ENCODE peak calls at places on chromosomes 1 and 21, in eight cellular contexts. Z, M, R, Y, W, O, I and N are unnamed samples. For H3K36me3 and H3K4me1, the result is how much of the 10 kb centered on the place peaks cover.

GRCh38 chr1:22428672-22429071 is 23.0 kb upstream of the ZBTB40 start:
- DNase-seq in Z (no peak), M (no peak), R (no peak), Y (no peak), W (peak), O (no peak), I (no peak), N (no peak)

GRCh38 chr1:195012995-195013394 is 1595.2 kb downstream of the KCNT2 start:
- DNase-seq in Z (no peak), M (no peak), R (no peak), Y (no peak), W (no peak), O (no peak), I (no peak), N (no peak)

GRCh38 chr1:22723151-22723550 is 12.5 kb downstream of the EPHB2 start:
- DNase-seq in Z (no peak), M (no peak), R (no peak), Y (no peak), W (no peak), O (no peak), I (no peak), N (no peak)

GRCh38 chr1:12597792-12598191 is 20.2 kb downstream of the DHRS3 start:
- DNase-seq in Z (peak), M (peak), R (no peak), Y (peak), W (no peak), O (no peak), I (peak), N (peak)

GRCh38 chr1:187244623-187245022 is 415.9 kb downstream of the PLA2G4A start:
- DNase-seq in Z (no peak), M (no peak), R (peak), Y (no peak), W (peak), O (no peak), I (peak), N (no peak)

GRCh38 chr1:209672705-209673630 is 2.2 kb upstream of the G0S2 start:
- DNase-seq in Z (no peak), M (no peak), R (no peak), Y (no peak), W (no peak), O (no peak), I (peak), N (no peak)

GRCh38 chr1:95384570-95384969 is 150.6 kb downstream of the RWDD3 start:
- DNase-seq in Z (no peak), M (no peak), R (no peak), Y (no peak), W (peak), O (no peak), I (no peak), N (peak)

GRCh38 chr1:234533975-234534876 is 55.2 kb upstream of the TARBP1 start:
- DNase-seq in Z (peak), M (peak), R (peak), Y (peak), W (peak), O (peak), I (peak), N (peak)

GRCh38 chr1:75861831-75862230 is 65.1 kb downstream of the MSH4 start:
- DNase-seq in Z (no peak), M (no peak), R (no peak), Y (no peak), W (no peak), O (no peak), I (no peak), N (no peak)

GRCh38 chr1:234598974-234599616 is 10.9 kb downstream of the IRF2BP2 start:
- DNase-seq in Z (peak), M (no peak), R (no peak), Y (no peak), W (no peak), O (no peak), I (peak), N (no peak)

GRCh38 chr1:180971273-180971997 is 51.2 kb downstream of the STX6 start:
- DNase-seq in Z (no peak), M (no peak), R (no peak), Y (no peak), W (no peak), O (no peak), I (no peak), N (no peak)

GRCh38 chr1:215845224-215845902 is 278.3 kb downstream of the KCTD3 start:
- DNase-seq in Z (no peak), M (no peak), R (no peak), Y (no peak), W (no peak), O (no peak), I (no peak), N (no peak)

GRCh38 chr21:25836396-25836795 is 101.6 kb downstream of the GABPA start:
- DNase-seq in Z (no peak), M (no peak), R (no peak), Y (no peak), W (no peak), O (no peak), I (no peak), N (no peak)

GRCh38 chr1:37691497-37692077 is 729 bp upstream of the CDCA8 start:
- DNase-seq in Z (peak), M (peak), R (peak), Y (peak), W (peak), O (no peak), I (peak), N (peak)

GRCh38 chr21:28818663-28819278 is 173.9 kb downstream of the LTN1 start:
- DNase-seq in Z (no peak), M (no peak), R (no peak), Y (no peak), W (no peak), O (no peak), I (no peak), N (no peak)

GRCh38 chr21:32048353-32048752 is 175.5 kb downstream of the HUNK start:
- DNase-seq in Z (no peak), M (no peak), R (no peak), Y (no peak), W (no peak), O (no peak), I (no peak), N (no peak)

GRCh38 chr1:169859001-169859400 is 34.7 kb downstream of the SCYL3 start:
- DNase-seq in Z (no peak), M (no peak), R (no peak), Y (no peak), W (no peak), O (no peak), I (no peak), N (no peak)
- H3K36me3 ChIP-seq in Z (half or more), M (half or more), R (under half), Y (under half), W (under half), O (under half), I (under half), N (half or more)

DNA sequence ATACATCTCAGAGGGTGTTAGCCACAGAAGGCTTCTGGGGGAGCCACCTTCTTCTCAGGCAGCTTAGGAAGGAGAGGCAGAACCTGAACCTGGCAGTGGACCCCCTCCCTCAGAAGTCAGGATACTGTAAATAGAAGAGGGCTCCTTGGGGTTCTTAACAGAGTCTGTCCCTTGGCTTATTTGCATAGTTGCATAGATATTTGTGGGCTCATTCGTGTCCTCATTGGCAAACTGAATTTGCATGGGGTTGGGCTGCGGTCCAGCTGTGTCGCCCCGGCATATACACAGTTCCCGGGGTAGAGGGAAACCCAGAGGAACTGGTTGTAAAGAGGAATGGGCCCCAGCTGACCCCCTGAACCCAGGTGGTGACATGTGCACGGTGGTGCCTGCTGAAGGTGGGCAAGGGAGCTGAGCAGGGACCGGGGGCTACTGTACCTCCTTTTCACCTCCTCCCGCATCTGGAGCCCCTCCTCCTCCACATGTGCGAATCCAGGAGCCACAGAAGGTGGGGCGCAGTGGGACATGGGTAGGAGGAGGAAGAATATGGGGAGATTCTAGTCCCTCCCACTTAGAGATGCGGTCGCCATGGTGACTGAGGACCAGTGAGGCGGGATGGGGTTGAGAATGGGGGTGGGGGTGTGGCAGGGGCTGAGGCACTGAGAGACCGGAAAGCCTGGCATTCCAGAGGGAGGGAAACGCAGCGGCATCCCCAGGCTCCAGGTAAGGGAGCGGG is 3.8 kb upstream of the SEMA4A start:
- DNase-seq in Z (no peak), M (peak), R (no peak), Y (no peak), W (no peak), O (no peak), I (no peak), N (no peak)
- H3K4me1 ChIP-seq in Z (half or more), M (half or more), R (under half), Y (under half), W (under half), O (under half), I (under half), N (under half)

GRCh38 chr21:42855937-42856335 is 23.4 kb downstream of the WDR4 start:
- DNase-seq in Z (no peak), M (no peak), R (no peak), Y (no peak), W (no peak), O (no peak), I (no peak), N (no peak)

GRCh38 chr21:42855143-42855936 is 24.0 kb downstream of the WDR4 start:
- DNase-seq in Z (no peak), M (no peak), R (no peak), Y (no peak), W (no peak), O (no peak), I (no peak), N (no peak)

GRCh38 chr21:42858185-42858847 is 21.0 kb downstream of the WDR4 start:
- DNase-seq in Z (no peak), M (no peak), R (peak), Y (no peak), W (no peak), O (no peak), I (no peak), N (no peak)

GRCh38 chr21:42858957-42859890 is 20.1 kb downstream of the WDR4 start:
- DNase-seq in Z (no peak), M (no peak), R (no peak), Y (no peak), W (no peak), O (no peak), I (no peak), N (no peak)

GRCh38 chr21:42857216-42857615 is 22.1 kb downstream of the WDR4 start:
- DNase-seq in Z (no peak), M (no peak), R (no peak), Y (no peak), W (no peak), O (no peak), I (no peak), N (no peak)
- H3K36me3 ChIP-seq in Z (half or more), M (half or more), R (under half), Y (under half), W (under half), O (half or more), I (under half), N (half or more)

GRCh38 chr1:112699425-112700144 is 7.3 kb downstream of the RHOC start:
- DNase-seq in Z (peak), M (peak), R (no peak), Y (no peak), W (no peak), O (no peak), I (no peak), N (no peak)
- H3K4me1 ChIP-seq in Z (half or more), M (half or more), R (under half), Y (under half), W (half or more), O (half or more), I (under half), N (half or more)

GRCh38 chr21:46212721-46213484 is 15.7 kb downstream of the LSS start:
- DNase-seq in Z (no peak), M (peak), R (peak), Y (no peak), W (no peak), O (no peak), I (peak), N (no peak)
- H3K36me3 ChIP-seq in Z (half or more), M (under half), R (under half), Y (under half), W (under half), O (half or more), I (under half), N (half or more)

GRCh38 chr1:87203890-87204289 is 124.8 kb upstream of the LMO4 start:
- DNase-seq in Z (no peak), M (no peak), R (no peak), Y (peak), W (no peak), O (no peak), I (no peak), N (no peak)
- H3K4me1 ChIP-seq in Z (under half), M (under half), R (under half), Y (under half), W (under half), O (under half), I (under half), N (under half)

DNA sequence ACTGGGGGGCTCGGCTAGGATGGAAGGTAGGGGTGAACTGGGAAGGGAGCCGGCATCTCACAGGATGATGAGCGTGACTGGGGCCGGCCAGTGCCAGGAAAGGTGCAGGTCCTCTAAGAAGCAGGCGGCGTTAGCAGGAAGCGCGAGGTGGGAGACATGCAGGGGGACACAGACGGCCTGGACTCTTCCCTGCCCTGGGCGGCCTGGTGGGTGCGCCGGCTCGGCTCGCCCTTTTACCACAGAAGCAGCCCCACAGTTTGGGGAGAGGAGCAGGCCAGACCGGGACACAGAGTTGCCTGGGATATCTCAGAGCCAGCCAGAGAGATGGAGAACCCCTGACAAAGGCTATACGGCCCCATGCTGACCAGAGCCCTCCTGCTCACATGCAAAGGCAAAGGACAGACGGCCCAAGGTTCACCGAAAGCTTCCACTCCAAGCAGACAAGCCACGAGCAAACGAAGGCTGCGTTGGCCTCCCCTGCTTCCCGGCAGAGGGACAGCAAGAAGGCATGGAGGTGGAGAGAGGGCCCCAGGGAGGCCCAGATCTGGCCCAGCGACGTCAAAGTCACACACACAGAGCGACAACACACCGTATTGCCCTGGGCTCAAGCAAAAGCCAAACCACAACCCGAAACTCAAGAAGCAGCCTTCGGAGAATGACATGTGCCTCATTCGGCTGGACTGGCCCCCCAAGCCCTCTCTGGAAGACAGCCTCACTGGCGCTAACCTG is 14.9 kb upstream of the ALDH4A1 start:
- DNase-seq in Z (no peak), M (no peak), R (no peak), Y (no peak), W (no peak), O (no peak), I (no peak), N (no peak)
- H3K36me3 ChIP-seq in Z (under half), M (under half), R (under half), Y (under half), W (under half), O (under half), I (under half), N (under half)

GRCh38 chr1:178796013-178796412 is 71.0 kb downstream of the RALGPS2 start:
- DNase-seq in Z (no peak), M (no peak), R (no peak), Y (no peak), W (no peak), O (no peak), I (no peak), N (no peak)
- H3K4me1 ChIP-seq in Z (under half), M (under half), R (under half), Y (under half), W (under half), O (under half), I (under half), N (under half)

GRCh38 chr21:33917421-33917820 is 1.8 kb upstream of the ATP5PO start:
- DNase-seq in Z (no peak), M (no peak), R (no peak), Y (no peak), W (no peak), O (no peak), I (no peak), N (no peak)
- H3K36me3 ChIP-seq in Z (under half), M (under half), R (under half), Y (under half), W (under half), O (under half), I (under half), N (under half)